ENCODE peak calls at places on chromosome X, in eight cellular contexts. M is epithelial cell of esophagus, Y is GM13977, U is RWPE1, H is cardiac fibroblast, I is astrocyte of the spinal cord, P is endothelial cell, T is WTC11. E is an unnamed sample.

GRCh38 chrX:136310411-136310810 is 9.6 kb downstream of the ADGRG4 start:
- DNase-seq in H (no peak), Y (no peak), P (no peak), I (peak; percentile 55), M (peak; percentile 49), U (peak; percentile 55), T (no peak), E (no peak)

GRCh38 chrX:318068-318738 is 393 bp downstream of the GTPBP6 start:
- DNase-seq in H (peak; percentile 99), M (peak; percentile 100), P (peak; percentile 93), I (peak; percentile 99), T (peak; percentile 100), U (peak; percentile 95), Y (peak; percentile 97), E (peak; percentile 93)

GRCh38 chrX:57155171-57155570 is 18.0 kb upstream of the SPIN2A start:
- DNase-seq in Y (no peak), M (peak; percentile 39), H (no peak), P (no peak), T (no peak), U (no peak), I (no peak), E (no peak)

GRCh38 chrX:1658083-1658463 is 43.2 kb downstream of the ASMT start:
- DNase-seq in M (no peak), U (no peak), I (no peak), H (no peak), Y (no peak), T (no peak), P (no peak), E (no peak)

GRCh38 chrX:43166874-43167273 is 388.9 kb upstream of the PPP1R2C start:
- DNase-seq in I (no peak), U (no peak), M (peak; percentile 34), H (no peak), P (no peak), T (no peak), Y (no peak), E (no peak)

GRCh38 chrX:120223374-120223773 is 27.2 kb upstream of the ZBTB33 start:
- DNase-seq in T (no peak), Y (no peak), M (no peak), I (no peak), U (no peak), H (no peak), P (no peak), E (no peak)

GRCh38 chrX:8737883-8738282 is 5.9 kb upstream of the ANOS1 start:
- DNase-seq in M (no peak), Y (no peak), P (no peak), I (no peak), U (no peak), H (no peak), T (no peak), E (no peak)

GRCh38 chrX:74291964-74292891 is 11.8 kb upstream of the ZCCHC13 start:
- DNase-seq in H (peak; percentile 93), P (peak; percentile 71), Y (peak; percentile 71), M (peak; percentile 89), U (peak; percentile 93), I (peak; percentile 94), T (peak; percentile 77), E (peak; percentile 76)

GRCh38 chrX:39194673-39195072 is 393.4 kb downstream of the MID1IP1 start:
- DNase-seq in U (no peak), Y (no peak), H (no peak), I (no peak), M (no peak), P (no peak), T (no peak), E (no peak)

GRCh38 chrX:115679460-115679859 is 118.5 kb downstream of the PLS3 start:
- DNase-seq in Y (peak; percentile 34), H (peak; percentile 56), M (peak; percentile 30), T (no peak), P (no peak), I (peak; percentile 41), U (peak; percentile 24), E (no peak)

GRCh38 chrX:18769812-18770573 is 62.5 kb downstream of the PPEF1 start:
- DNase-seq in M (no peak), I (no peak), H (peak; percentile 55), U (no peak), Y (no peak), P (no peak), T (no peak), E (no peak)

GRCh38 chrX:39665830-39666518 is 431.8 kb downstream of the BCOR start:
- DNase-seq in I (peak; percentile 12), P (no peak), H (no peak), Y (no peak), U (no peak), M (no peak), T (no peak), E (no peak)

GRCh38 chrX:69107231-69107739 is 58.0 kb downstream of the PJA1 start:
- DNase-seq in H (peak; percentile 61), P (no peak), U (no peak), M (no peak), T (peak; percentile 31), Y (no peak), I (no peak), E (no peak)

GRCh38 chrX:64176876-64177275 is 28.6 kb downstream of the AMER1 start:
- DNase-seq in I (no peak), M (peak; percentile 24), T (no peak), H (peak; percentile 8), Y (no peak), P (no peak), U (no peak), E (no peak)

GRCh38 chrX:3697701-3698279 is 15.7 kb downstream of the PRKX start:
- DNase-seq in I (peak; percentile 86), P (no peak), U (no peak), Y (no peak), M (peak; percentile 77), T (no peak), H (no peak), E (no peak)

GRCh38 chrX:129979207-129979920 is 3.1 kb upstream of the BCORL1 start:
- DNase-seq in T (no peak), H (no peak), I (no peak), M (no peak), U (no peak), Y (no peak), P (no peak), E (no peak)

GRCh38 chrX:2548731-2549423 is 48.1 kb upstream of the DHRSX start:
- DNase-seq in T (peak; percentile 44), I (no peak), P (no peak), M (no peak), H (no peak), Y (no peak), U (no peak), E (no peak)

GRCh38 chrX:19334945-19335626 is 8.6 kb upstream of the PDHA1 start:
- DNase-seq in I (peak; percentile 28), P (peak; percentile 4), H (no peak), U (no peak), M (no peak), T (peak; percentile 24), Y (peak; percentile 46), E (no peak)

GRCh38 chrX:123077671-123078070 is 106.4 kb upstream of the GRIA3 start:
- DNase-seq in Y (no peak), P (no peak), T (no peak), I (no peak), M (no peak), U (no peak), H (no peak), E (no peak)

GRCh38 chrX:129823115-129823514 is 20.6 kb downstream of the ZDHHC9 start:
- DNase-seq in T (peak; percentile 14), H (peak; percentile 61), Y (peak; percentile 44), I (peak; percentile 45), M (peak; percentile 28), U (no peak), P (peak; percentile 27), E (no peak)

GRCh38 chrX:76802698-76803097 is 375.2 kb downstream of the MAGEE1 start:
- DNase-seq in T (no peak), I (no peak), H (no peak), U (peak; percentile 0), Y (no peak), M (peak; percentile 70), P (no peak), E (no peak)

GRCh38 chrX:20066968-20067708 is 49.6 kb downstream of the MAP7D2 start:
- DNase-seq in M (peak; percentile 70), H (peak; percentile 52), U (peak; percentile 24), Y (peak; percentile 64), T (no peak), I (peak; percentile 66), P (peak; percentile 7), E (peak; percentile 10)

GRCh38 chrX:13825178-13825762 is 8.4 kb upstream of the GPM6B start:
- DNase-seq in U (no peak), M (no peak), P (no peak), H (no peak), I (no peak), Y (no peak), T (no peak), E (no peak)

GRCh38 chrX:153828723-153829548 is 1.4 kb downstream of the PDZD4 start:
- DNase-seq in P (no peak), M (no peak), H (no peak), U (no peak), I (no peak), Y (peak; percentile 19), T (peak; percentile 65), E (no peak)
- TF ChIP-seq CTCF in P (no peak), M (no peak), H (no peak), U (no peak), I (no peak), Y (no peak), T (no peak), E (no peak)

DNA sequence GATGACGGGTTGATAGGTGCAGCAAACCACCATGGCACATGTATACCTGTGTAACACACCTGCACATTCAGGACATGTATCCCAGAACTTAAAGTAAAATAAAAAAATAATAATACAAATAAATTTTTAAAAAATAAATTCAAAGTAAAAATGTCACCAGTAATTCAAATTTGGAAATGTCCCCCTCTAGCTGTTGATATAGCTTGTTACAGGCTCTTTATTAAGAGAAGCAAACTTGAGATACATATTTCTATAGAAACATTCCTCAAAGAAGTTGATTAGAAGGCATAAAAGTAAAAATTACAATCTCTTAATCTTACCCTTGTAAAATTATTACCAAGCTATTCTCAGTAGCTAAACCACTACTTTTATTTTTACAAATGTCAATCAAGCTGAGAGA is 1397.0 kb downstream of the FAM133A start:
- DNase-seq in M (no peak), T (no peak), I (no peak), Y (no peak), U (no peak), P (no peak), H (no peak), E (no peak)
- TF ChIP-seq CTCF in M (no peak), T (no peak), I (peak; percentile 31), Y (no peak), U (no peak), P (no peak), H (peak; percentile 26), E (peak; percentile 33)

GRCh38 chrX:72125331-72126047 is 6.2 kb downstream of the RTL5 start:
- DNase-seq in P (no peak), U (no peak), H (no peak), M (no peak), Y (no peak), I (no peak), T (no peak), E (no peak)
- TF ChIP-seq CTCF in P (no peak), U (no peak), H (no peak), M (no peak), Y (no peak), I (no peak), T (no peak), E (no peak)

DNA sequence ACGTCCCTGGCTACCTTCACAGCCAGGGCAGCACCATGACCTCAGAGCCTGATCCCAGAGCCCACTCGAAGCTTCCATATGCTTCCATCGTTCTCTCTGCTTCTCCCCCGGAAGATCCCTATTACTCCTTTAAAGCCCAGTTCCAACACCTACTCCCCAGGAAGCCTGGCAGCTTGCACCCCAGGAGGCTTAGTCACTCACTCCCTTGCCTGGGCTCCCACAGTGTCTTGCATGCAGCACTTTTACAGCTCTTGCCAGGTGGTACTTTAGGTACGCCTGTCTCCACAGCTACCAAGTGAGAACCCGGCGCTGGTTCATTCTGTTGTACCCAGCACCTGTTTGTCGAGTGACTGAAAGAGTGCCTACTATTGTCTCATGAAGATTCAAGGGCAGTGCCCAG is 24.5 kb upstream of the MAMLD1 start:
- DNase-seq in M (no peak), I (no peak), H (no peak), T (no peak), P (no peak), Y (no peak), U (no peak), E (no peak)
- TF ChIP-seq CTCF in M (no peak), I (no peak), H (no peak), T (no peak), P (no peak), Y (no peak), U (no peak), E (no peak)